ENCODE peak calls at places on chromosome 5, in nine cellular contexts. S is IMR-90; E is GM23248; Q is endothelial cell; U is EL; T is RCC 7860; Y is ELF-1; C is activated naive CD4-positive, alpha-beta T cell; D is uterus. W is an unnamed sample.

GRCh38 chr5:126920291-126920690 is 110.1 kb downstream of the MARCHF3 start:
- DNase-seq in D (no peak), Y (no peak), Q (no peak), U (no peak), T (no peak), C (no peak), E (peak), S (peak), W (no peak)

GRCh38 chr5:152529456-152529855 is 124.4 kb upstream of the NMUR2 start:
- DNase-seq in Q (no peak), Y (peak), C (no peak), E (no peak), S (no peak), U (no peak), D (no peak), T (no peak), W (no peak)

GRCh38 chr5:98796197-98796972 is 22.9 kb downstream of the RGMB start:
- DNase-seq in C (no peak), D (peak), Y (peak), U (peak), S (peak), Q (peak), T (peak), E (peak), W (peak)

GRCh38 chr5:56259002-56259511 is 25.9 kb upstream of the ANKRD55 start:
- DNase-seq in T (peak), E (peak), D (no peak), S (peak), Y (no peak), C (no peak), Q (no peak), U (peak), W (peak)

GRCh38 chr5:160556886-160557285 is 135.2 kb downstream of the PTTG1 start:
- DNase-seq in D (no peak), S (peak), C (no peak), E (peak), Y (no peak), U (peak), T (peak), Q (no peak), W (peak)

GRCh38 chr5:10467281-10468198 is 25.9 kb downstream of the ROPN1L start:
- DNase-seq in D (no peak), S (peak), C (no peak), E (peak), Y (peak), U (peak), T (peak), Q (no peak), W (no peak)

GRCh38 chr5:174581483-174581882 is 142.9 kb upstream of the MSX2 start:
- DNase-seq in Q (peak), D (no peak), C (no peak), Y (peak), S (no peak), T (no peak), E (peak), U (peak), W (peak)

GRCh38 chr5:141623197-141623596 is 4.4 kb upstream of the DIAPH1 start:
- DNase-seq in C (no peak), U (no peak), D (no peak), E (no peak), Y (peak), T (no peak), S (no peak), Q (no peak), W (no peak)

GRCh38 chr5:98173334-98173733 is 600.1 kb upstream of the RGMB start:
- DNase-seq in T (peak), Q (no peak), E (peak), Y (no peak), S (peak), D (no peak), U (peak), C (no peak), W (peak)

GRCh38 chr5:89989831-89990230 is 419.7 kb downstream of the CETN3 start:
- DNase-seq in S (no peak), Y (no peak), C (no peak), U (no peak), T (no peak), E (no peak), D (no peak), Q (no peak), W (no peak)

GRCh38 chr5:133754575-133755169 is 142.3 kb upstream of the FSTL4 start:
- DNase-seq in U (no peak), S (peak), Y (peak), D (no peak), T (no peak), E (peak), Q (peak), C (no peak), W (peak)

GRCh38 chr5:51977014-51977413 is 593.8 kb downstream of the ISL1 start:
- DNase-seq in C (no peak), D (no peak), S (no peak), E (no peak), Q (no peak), U (no peak), T (no peak), Y (no peak), W (no peak)

GRCh38 chr5:111308951-111309350 is 84.8 kb downstream of the CAMK4 start:
- DNase-seq in Y (peak), U (no peak), Q (no peak), C (no peak), S (no peak), E (no peak), T (no peak), D (no peak), W (no peak)